ENCODE peak calls at places on chromosomes 3 and 15, in four cellular contexts. Q is activated T-helper 1 cell treated with anti-CD3 and anti-CD28 coated beads, Interleukin-2, amount 50 U/mL, for 16 hours; I is CD4-positive, alpha-beta T cell; B is stomach. H is an unnamed sample.

GRCh38 chr3:89171681-89172080 is 64.3 kb downstream of the EPHA3 start:
- DNase-seq in Q (no peak), I (no peak), B (no peak), H (no peak)

GRCh38 chr15:39270221-39270835 is 310.6 kb upstream of the THBS1 start:
- DNase-seq in B (no peak), Q (no peak), I (no peak), H (no peak)

GRCh38 chr3:113844622-113845222 is 6.1 kb downstream of the GRAMD1C start:
- DNase-seq in Q (no peak), I (no peak), B (no peak), H (peak; percentile 55)

GRCh38 chr15:76514292-76514691 is 177.7 kb downstream of the ISL2 start:
- DNase-seq in Q (no peak), B (no peak), I (no peak), H (no peak)

GRCh38 chr15:67618312-67618711 is 75.8 kb downstream of the MAP2K5 start:
- DNase-seq in Q (no peak), B (no peak), I (no peak), H (no peak)

GRCh38 chr3:15099364-15100098 is 583 bp upstream of the RBSN start:
- DNase-seq in B (no peak), I (no peak), Q (no peak), H (no peak)

GRCh38 chr3:23859012-23859743 is 53.4 kb downstream of the UBE2E1 start:
- DNase-seq in I (no peak), B (no peak), Q (no peak), H (no peak)

GRCh38 chr15:57098896-57099295 is 180.5 kb downstream of the TCF12 start:
- DNase-seq in B (no peak), I (no peak), Q (no peak), H (no peak)

GRCh38 chr15:69145694-69146492 is 14.5 kb upstream of the GLCE start:
- DNase-seq in I (no peak), B (no peak), Q (no peak), H (no peak)

GRCh38 chr3:119211803-119212202 is 28.9 kb downstream of the B4GALT4 start:
- DNase-seq in Q (no peak), I (no peak), B (no peak), H (no peak)